ENCODE peak calls at places on chromosomes 2 and 18, in four cellular contexts. W is K562, U is SK-N-SH, C is GM12878. M is an unnamed sample.

GRCh38 chr2:20617892-20618467 is 32.9 kb downstream of the HS1BP3 start:
- DNase-seq in U (peak), W (peak), C (no peak), M (peak)

GRCh38 chr2:113324684-113325160 is 46.0 kb upstream of the PAX8 start:
- DNase-seq in U (peak), W (peak), C (no peak), M (no peak)

GRCh38 chr2:68829764-68830163 is 41.4 kb downstream of the BMP10 start:
- DNase-seq in C (no peak), W (no peak), U (no peak), M (no peak)

GRCh38 chr18:55819448-55819847 is 231.5 kb upstream of the TCF4 start:
- DNase-seq in U (no peak), W (no peak), C (no peak), M (no peak)

GRCh38 chr18:57659463-57660102 is 37.9 kb upstream of the NARS1 start:
- DNase-seq in C (no peak), U (no peak), W (peak), M (no peak)

GRCh38 chr18:29172151-29173015 is 995.5 kb upstream of the CDH2 start:
- DNase-seq in C (no peak), U (no peak), W (no peak), M (no peak)

GRCh38 chr2:168573128-168573903 is 117.2 kb downstream of the CERS6 start:
- DNase-seq in W (no peak), U (no peak), C (no peak), M (no peak)

GRCh38 chr2:45055261-45055660 is 46.0 kb upstream of the SIX2 start:
- DNase-seq in W (no peak), U (peak), C (no peak), M (no peak)

GRCh38 chr2:38190542-38191218 is 114.7 kb upstream of the CYP1B1 start:
- DNase-seq in C (no peak), U (no peak), W (no peak), M (no peak)

GRCh38 chr2:164896634-164897033 is 55.0 kb upstream of the COBLL1 start:
- DNase-seq in W (no peak), U (no peak), C (no peak), M (peak)

GRCh38 chr2:191087311-191087710 is 63.5 kb downstream of the STAT4 start:
- DNase-seq in U (no peak), W (no peak), C (no peak), M (no peak)

GRCh38 chr2:62143696-62144095 is 52.2 kb upstream of the B3GNT2 start:
- DNase-seq in C (no peak), U (no peak), W (no peak), M (no peak)

GRCh38 chr2:1691366-1691765 is 52.9 kb downstream of the PXDN start:
- DNase-seq in W (no peak), C (no peak), U (no peak), M (no peak)

GRCh38 chr2:16686641-16687040 is 21.0 kb upstream of the CYRIA start:
- DNase-seq in C (no peak), U (no peak), W (no peak), M (no peak)

GRCh38 chr2:119066272-119066804 is 92.2 kb downstream of the C1QL2 start:
- DNase-seq in U (no peak), W (no peak), C (no peak), M (no peak)

GRCh38 chr2:37354571-37354970 is 10.1 kb downstream of the QPCT start:
- DNase-seq in U (no peak), C (no peak), W (no peak), M (no peak)

GRCh38 chr18:21110667-21111350 is 804 bp downstream of the ROCK1 start:
- DNase-seq in C (no peak), W (peak), U (peak), M (no peak)

GRCh38 chr2:226797989-226798421 is 1.6 kb downstream of the IRS1 start:
- DNase-seq in W (no peak), C (no peak), U (no peak), M (no peak)

DNA sequence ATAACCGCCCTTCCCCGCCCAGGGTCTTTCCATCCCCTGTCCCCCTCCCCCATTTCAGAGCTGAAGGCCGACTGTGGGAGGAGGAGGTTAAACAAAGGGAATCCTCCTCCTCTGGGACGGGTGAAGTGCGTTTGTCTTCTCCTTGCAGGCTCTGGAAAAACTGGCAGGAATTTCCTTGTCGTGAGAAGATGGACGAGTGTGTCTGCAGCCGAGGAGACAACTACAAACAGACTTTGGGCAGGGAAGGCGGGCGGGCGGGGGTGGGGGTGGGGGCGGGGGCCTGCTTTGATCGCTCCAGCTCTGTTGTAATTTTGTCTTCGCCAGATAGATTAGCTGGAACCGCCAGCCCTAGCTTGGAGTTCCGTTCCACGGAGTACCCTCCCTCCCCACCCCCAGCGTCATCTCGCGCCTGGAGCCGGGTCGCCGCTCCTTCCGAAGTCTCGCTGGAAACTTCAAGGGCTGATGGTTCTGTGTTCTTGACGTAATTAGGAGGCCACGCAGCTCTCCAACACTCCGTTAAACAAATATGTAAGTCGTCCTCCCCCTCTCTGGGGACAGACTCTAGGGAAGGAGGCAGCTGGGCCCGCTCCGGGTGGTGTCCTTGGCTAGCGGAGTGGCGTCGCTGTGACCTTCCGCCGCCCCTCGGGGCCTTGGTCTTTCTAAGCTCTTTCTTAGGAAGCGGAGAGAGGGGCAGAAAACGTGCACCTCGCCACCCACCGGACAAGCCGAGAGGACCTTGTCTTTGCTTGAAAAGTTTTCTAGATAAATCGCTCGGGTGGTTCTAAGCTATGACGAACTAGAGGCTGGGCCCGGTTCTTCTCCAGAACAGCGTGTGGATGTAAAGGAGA is 6.2 kb upstream of the SP9 start:
- DNase-seq in W (no peak), C (no peak), U (no peak), M (no peak)
- TF ChIP-seq SIN3A in W (no peak), C (no peak), U (no peak), M (no peak)

GRCh38 chr2:115568643-115569042 is 1126.2 kb downstream of the DPP10 start:
- DNase-seq in U (no peak), W (no peak), C (no peak), M (no peak)

GRCh38 chr2:115574667-115575066 is 1132.2 kb downstream of the DPP10 start:
- DNase-seq in W (no peak), U (no peak), C (no peak), M (no peak)

DNA sequence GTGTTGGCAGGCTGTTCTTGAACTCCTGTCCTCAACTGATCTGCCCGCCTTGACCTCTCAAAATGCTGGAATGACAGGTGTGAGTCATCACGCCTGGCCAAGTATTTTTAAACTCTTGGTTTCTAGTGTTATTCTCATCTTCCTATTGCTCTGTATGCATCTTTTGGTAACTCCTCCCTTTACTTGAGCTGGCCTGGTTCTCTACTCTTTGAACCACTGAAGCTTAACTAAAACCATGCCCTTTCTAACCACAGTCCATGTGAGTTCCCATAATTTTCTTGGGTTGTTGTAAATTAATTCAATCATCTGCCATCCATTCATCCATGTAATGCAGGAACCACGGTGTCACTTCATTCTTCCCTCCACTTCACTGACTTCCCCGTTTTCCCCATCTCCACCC is 1131.3 kb downstream of the DPP10 start:
- DNase-seq in C (no peak), W (no peak), U (no peak), M (no peak)
- TF ChIP-seq FOXM1 in C (no peak), W (no peak), U (no peak), M (no peak)

GRCh38 chr2:27271631-27272340 is 3.4 kb upstream of the DNAJC5G start:
- DNase-seq in U (no peak), W (no peak), C (no peak), M (no peak)
- TF ChIP-seq GABPA in U (no peak), W (no peak), C (no peak), M (no peak)

DNA sequence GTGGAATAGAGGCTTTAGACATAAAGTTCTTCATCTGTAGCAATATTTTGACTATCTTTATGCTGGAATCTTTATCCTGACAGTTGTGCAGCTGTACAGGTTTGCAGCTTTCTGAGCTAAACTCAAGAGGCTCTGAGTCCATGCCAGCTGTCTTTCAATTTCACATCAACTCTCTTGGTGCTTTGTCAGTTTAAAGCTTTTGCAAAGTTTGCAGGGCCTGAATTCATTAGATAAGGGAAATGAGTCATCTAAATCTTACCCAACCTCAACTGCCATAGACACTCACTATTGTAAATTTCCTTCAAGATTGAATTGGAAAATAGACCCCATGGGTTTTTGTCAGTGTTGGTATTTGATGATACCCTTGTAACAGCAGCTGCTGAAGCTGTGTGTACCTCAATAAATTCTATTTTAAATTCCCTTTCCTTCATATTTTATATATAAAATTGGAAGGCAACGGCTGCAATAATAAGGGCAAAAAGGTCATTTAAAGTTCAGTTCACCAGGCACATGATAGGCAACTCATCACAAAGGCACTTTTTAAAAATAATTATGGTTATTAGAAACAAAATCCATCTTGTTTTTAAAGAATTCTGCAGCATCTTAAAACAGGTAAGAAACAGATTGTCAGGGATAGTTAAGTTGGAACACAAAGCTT is 169.9 kb upstream of the SLC39A10 start:
- DNase-seq in U (no peak), C (no peak), W (peak), M (no peak)
- TF ChIP-seq SIN3A in U (peak), C (no peak), W (no peak), M (no peak)

M was measured in HepG2.